ENCODE peak calls at places on chromosomes 4 and X, in seven cellular contexts. Y, L, Z, M, A, B and J are unnamed samples.

GRCh38 chr4:82493721-82494425 is 63.5 kb downstream of the ENOPH1 start:
- DNase-seq in Y (no peak), M (no peak), Z (no peak), L (no peak), B (no peak), A (no peak), J (no peak)

GRCh38 chr4:176981074-176981473 is 188.4 kb upstream of the VEGFC start:
- DNase-seq in A (no peak), L (no peak), Y (no peak), B (no peak), Z (no peak), M (no peak), J (no peak)

GRCh38 chr4:40916880-40917279 is 167.1 kb downstream of the NSUN7 start:
- DNase-seq in M (peak; percentile 37), Y (no peak), A (no peak), Z (peak; percentile 27), L (peak; percentile 60), B (peak; percentile 27), J (no peak)

GRCh38 chr4:74896595-74896994 is 36.3 kb upstream of the PARM1 start:
- DNase-seq in B (no peak), Y (no peak), M (no peak), L (no peak), A (no peak), Z (no peak), J (no peak)

GRCh38 chr4:122711893-122712292 is 20.6 kb upstream of the BBS12 start:
- DNase-seq in B (no peak), Z (no peak), M (no peak), L (no peak), Y (no peak), A (no peak), J (no peak)

GRCh38 chrX:118350221-118350620 is 4.3 kb downstream of the WDR44 start:
- DNase-seq in Y (no peak), Z (no peak), B (no peak), M (no peak), L (no peak), A (no peak), J (no peak)

GRCh38 chr4:28886934-28887333 is 1833.2 kb upstream of the PCDH7 start:
- DNase-seq in M (no peak), Z (no peak), Y (no peak), A (no peak), L (no peak), B (no peak), J (no peak)

GRCh38 chrX:109847257-109848187 is 114.5 kb upstream of the ACSL4 start:
- DNase-seq in B (peak; percentile 42), Y (no peak), L (no peak), Z (no peak), A (no peak), M (no peak), J (no peak)

GRCh38 chr4:152935138-152935537 is 985 bp upstream of the FHDC1 start:
- DNase-seq in Z (no peak), Y (no peak), L (peak; percentile 64), B (no peak), M (peak; percentile 16), A (no peak), J (peak; percentile 47)

GRCh38 chr4:128228021-128228571 is 59.5 kb downstream of the PGRMC2 start:
- DNase-seq in M (no peak), L (no peak), A (no peak), B (no peak), Y (no peak), Z (no peak), J (no peak)

GRCh38 chrX:107840971-107841370 is 15.3 kb downstream of the MID2 start:
- DNase-seq in Y (no peak), Z (no peak), M (no peak), B (no peak), A (no peak), L (no peak), J (no peak)

GRCh38 chr4:24770111-24770584 is 25.2 kb upstream of the SOD3 start:
- DNase-seq in A (peak; percentile 39), L (no peak), Y (no peak), B (no peak), Z (peak; percentile 21), M (peak; percentile 33), J (no peak)

GRCh38 chr4:127124919-127125318 is 507.8 kb upstream of the INTU start:
- DNase-seq in A (no peak), L (no peak), Y (no peak), Z (no peak), B (peak; percentile 1), M (no peak), J (peak; percentile 3)

GRCh38 chrX:107659768-107660167 is 31.5 kb downstream of the PRPS1 start:
- DNase-seq in A (no peak), Y (peak; percentile 32), M (no peak), L (peak; percentile 14), B (peak; percentile 9), Z (no peak), J (no peak)

GRCh38 chrX:19046343-19047215 is 62.7 kb upstream of the PHKA2 start:
- DNase-seq in Z (no peak), M (peak; percentile 26), Y (no peak), B (no peak), A (no peak), L (no peak), J (no peak)

GRCh38 chr4:6121276-6121850 is 79.0 kb downstream of the JAKMIP1 start:
- DNase-seq in Y (peak; percentile 16), A (no peak), L (no peak), Z (no peak), M (no peak), B (no peak), J (no peak)

GRCh38 chr4:44663539-44664263 is 12.3 kb upstream of the YIPF7 start:
- DNase-seq in M (no peak), L (no peak), Z (no peak), A (no peak), Y (no peak), B (no peak), J (no peak)

GRCh38 chr4:138977525-138977924 is 38.1 kb upstream of the NOCT start:
- DNase-seq in L (no peak), B (peak; percentile 64), Z (no peak), A (peak; percentile 48), Y (no peak), M (no peak), J (no peak)

GRCh38 chr4:186027405-186027804 is 41.6 kb upstream of the TLR3 start:
- DNase-seq in B (no peak), A (no peak), M (no peak), L (no peak), Z (no peak), Y (no peak), J (no peak)

GRCh38 chr4:185708348-185708747 is 103.6 kb downstream of the SORBS2 start:
- DNase-seq in A (no peak), M (no peak), Z (no peak), B (no peak), L (no peak), Y (no peak), J (no peak)

GRCh38 chr4:156662921-156663320 is 308.7 kb downstream of the PDGFC start:
- DNase-seq in L (no peak), M (no peak), Z (no peak), A (no peak), B (no peak), Y (no peak), J (no peak)
- TF ChIP-seq YY1 in L (no peak), M (no peak), Z (no peak), A (no peak), B (no peak), Y (no peak), J (no peak)

GRCh38 chrX:50430917-50431316 is 39.7 kb downstream of the DGKK start:
- DNase-seq in A (no peak), Y (no peak), M (no peak), B (peak; percentile 41), L (no peak), Z (no peak), J (no peak)

GRCh38 chrX:50431623-50432022 is 39.0 kb downstream of the DGKK start:
- DNase-seq in A (no peak), B (peak; percentile 83), M (no peak), L (no peak), Y (no peak), Z (no peak), J (no peak)

GRCh38 chrX:50436797-50437196 is 33.8 kb downstream of the DGKK start:
- DNase-seq in B (no peak), L (no peak), Z (no peak), M (no peak), Y (no peak), A (no peak), J (no peak)

DNA sequence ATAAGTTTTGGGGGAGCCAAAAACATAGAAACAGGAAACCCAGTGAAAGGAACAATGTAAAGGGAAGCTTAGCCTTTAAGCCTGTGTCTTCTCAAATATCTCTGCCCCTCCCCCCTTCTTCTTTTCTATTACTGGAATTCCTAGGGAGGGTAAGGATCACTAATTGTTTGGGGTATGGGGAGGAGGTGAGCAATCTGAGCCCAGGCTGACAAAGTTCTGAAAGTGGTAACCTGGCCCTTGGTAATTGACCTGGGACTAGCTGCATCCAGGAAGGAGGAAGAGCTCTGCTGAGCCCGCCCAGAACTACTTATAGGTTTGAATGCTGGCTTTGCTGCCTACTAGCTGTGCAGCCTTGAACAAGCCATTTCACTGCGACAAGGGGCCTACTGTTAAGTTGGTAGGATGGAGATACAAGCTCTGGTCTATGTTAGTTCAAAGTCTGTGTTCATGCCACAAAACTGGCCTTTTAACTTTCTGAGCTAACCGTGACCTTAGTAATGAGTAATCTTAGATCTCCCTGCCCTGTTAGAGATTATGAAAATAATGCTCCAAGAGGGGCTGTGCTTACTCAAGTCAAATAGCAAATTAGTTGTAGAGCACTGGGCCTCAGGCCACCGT is 37.8 kb downstream of the DGKK start:
- DNase-seq in Y (no peak), B (peak; percentile 93), L (no peak), Z (peak; percentile 29), A (no peak), M (no peak), J (peak; percentile 64)
- TF ChIP-seq YY1 in Y (no peak), B (no peak), L (no peak), Z (no peak), A (no peak), M (no peak), J (no peak)

DNA sequence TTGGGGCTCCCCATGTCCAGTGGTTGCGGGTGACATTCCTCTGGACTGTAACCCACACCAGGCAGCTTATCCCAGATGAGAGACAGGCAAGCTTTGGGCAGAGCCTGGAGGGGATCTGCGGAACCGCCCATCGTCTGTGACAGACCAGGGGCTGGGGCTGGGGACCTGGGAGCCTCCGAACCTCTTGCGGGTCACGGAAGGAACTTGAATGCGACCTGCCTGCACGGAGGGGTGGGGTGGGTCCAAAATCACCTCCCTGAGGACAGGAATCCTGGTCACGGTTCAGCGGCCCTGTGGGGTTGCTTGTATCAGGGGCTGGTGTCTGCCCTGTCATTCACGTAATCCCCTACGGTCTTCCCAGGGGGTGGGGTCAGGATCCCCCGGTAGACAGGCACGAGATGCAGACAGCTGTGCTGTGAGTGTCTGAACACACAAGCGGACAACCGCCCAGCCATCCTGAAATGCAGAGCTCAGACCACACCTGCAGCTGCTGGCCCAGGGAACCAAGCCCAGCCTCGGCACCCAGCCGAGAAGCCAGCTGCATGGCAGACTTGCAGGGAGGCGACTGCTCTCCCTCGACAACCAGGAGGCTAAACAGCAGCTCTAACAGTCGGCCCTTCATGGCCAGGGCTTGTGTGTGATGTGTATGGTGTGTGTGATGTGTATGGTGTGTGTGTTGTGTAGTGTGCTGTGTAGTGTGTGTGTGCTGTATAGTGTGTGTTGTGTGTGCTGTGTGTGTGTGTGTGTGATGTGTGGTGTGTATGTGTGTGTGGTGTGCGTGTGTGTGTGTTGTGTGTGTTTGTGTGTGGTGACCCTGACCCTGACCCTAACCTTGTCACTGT is 105.9 kb upstream of the ADRA2C start:
- DNase-seq in Y (no peak), Z (no peak), L (no peak), B (no peak), A (no peak), M (no peak), J (no peak)
- TF ChIP-seq YY1 in Y (no peak), Z (no peak), L (no peak), B (no peak), A (no peak), M (no peak), J (no peak)

GRCh38 chrX:146243071-146243470 is 425.4 kb downstream of the SLITRK2 start:
- DNase-seq in Z (no peak), B (no peak), M (no peak), Y (no peak), L (no peak), A (no peak), J (no peak)
- TF ChIP-seq YY1 in Z (no peak), B (no peak), M (no peak), Y (no peak), L (no peak), A (no peak), J (no peak)